ENCODE peak calls at places on chromosomes 4 and X, in five cellular contexts. E is tibial nerve, V is esophagus squamous epithelium, K is testis, L is stomach. W is an unnamed sample. For H3K4me1, the result is how much of the 10 kb centered on the place peaks cover.

GRCh38 chr4:88008133-88008621 is 742 bp downstream of the PKD2 start:
- DNase-seq in L (peak), K (peak), V (no peak), E (no peak), W (peak)

GRCh38 chrX:21905976-21906375 is 34.5 kb upstream of the SMS start:
- DNase-seq in L (no peak), E (no peak), V (no peak), K (no peak), W (no peak)

GRCh38 chr4:88737304-88738015 is 39.8 kb upstream of the NAP1L5 start:
- DNase-seq in E (no peak), K (no peak), L (peak), V (no peak), W (peak)

GRCh38 chr4:5381981-5382441 is 326.3 kb downstream of the EVC2 start:
- DNase-seq in K (no peak), E (no peak), L (no peak), V (no peak), W (no peak)

GRCh38 chr4:187209921-187210613 is 486.4 kb upstream of the FAT1 start:
- DNase-seq in E (no peak), K (peak), L (no peak), V (no peak), W (no peak)

GRCh38 chrX:15714529-15714928 is 23.5 kb upstream of the CA5B start:
- DNase-seq in L (no peak), E (no peak), V (no peak), K (peak), W (no peak)

GRCh38 chrX:110985470-110985869 is 110.5 kb upstream of the PAK3 start:
- DNase-seq in L (no peak), E (no peak), V (no peak), K (no peak), W (no peak)

GRCh38 chrX:97547873-97548578 is 664.3 kb downstream of the RPA4 start:
- DNase-seq in V (no peak), L (no peak), K (no peak), E (no peak), W (no peak)

GRCh38 chr4:43651991-43652390 is 759.5 kb downstream of the GRXCR1 start:
- DNase-seq in L (no peak), K (no peak), E (no peak), V (no peak), W (no peak)

GRCh38 chr4:84024405-84024804 is 474.7 kb downstream of the NKX6-1 start:
- DNase-seq in V (no peak), K (no peak), L (no peak), E (no peak), W (no peak)

GRCh38 chrX:134764202-134764785 is 106.0 kb upstream of the PLAC1 start:
- DNase-seq in V (no peak), E (no peak), K (no peak), L (no peak), W (no peak)

GRCh38 chr4:1766336-1767057 is 26.6 kb upstream of the FGFR3 start:
- DNase-seq in V (no peak), L (no peak), E (no peak), K (peak), W (no peak)

GRCh38 chr4:96525901-96526300 is 686.0 kb downstream of the PDHA2 start:
- DNase-seq in V (no peak), L (no peak), K (no peak), E (no peak), W (no peak)

GRCh38 chr4:167233523-167234387 is 539 bp downstream of the SPOCK3 start:
- DNase-seq in E (no peak), V (no peak), L (no peak), K (no peak), W (no peak)

GRCh38 chr4:53653484-53654053 is 62.3 kb upstream of the LNX1 start:
- DNase-seq in K (peak), L (peak), V (no peak), E (no peak), W (no peak)

GRCh38 chr4:16745009-16745408 is 153.4 kb downstream of the LDB2 start:
- DNase-seq in L (no peak), E (peak), V (no peak), K (peak), W (no peak)

GRCh38 chr4:44738615-44739014 is 12.3 kb upstream of the GNPDA2 start:
- DNase-seq in K (no peak), E (no peak), L (no peak), V (no peak), W (no peak)

GRCh38 chr4:83866821-83867220 is 330.9 kb downstream of the GPAT3 start:
- DNase-seq in L (no peak), E (no peak), K (no peak), V (no peak), W (no peak)

GRCh38 chr4:7985072-7985471 is 45.4 kb upstream of the AFAP1 start:
- DNase-seq in K (no peak), E (no peak), L (no peak), V (no peak), W (no peak)

GRCh38 chr4:41318839-41319530 is 62.3 kb downstream of the UCHL1 start:
- DNase-seq in E (no peak), V (no peak), K (no peak), L (no peak), W (no peak)

GRCh38 chr4:123832173-123833026 is 435.8 kb downstream of the SPRY1 start:
- DNase-seq in K (no peak), L (no peak), E (peak), V (no peak), W (no peak)
- TF ChIP-seq POLR2A in K (no peak), L (no peak), E (no peak), V (no peak), W (no peak)

DNA sequence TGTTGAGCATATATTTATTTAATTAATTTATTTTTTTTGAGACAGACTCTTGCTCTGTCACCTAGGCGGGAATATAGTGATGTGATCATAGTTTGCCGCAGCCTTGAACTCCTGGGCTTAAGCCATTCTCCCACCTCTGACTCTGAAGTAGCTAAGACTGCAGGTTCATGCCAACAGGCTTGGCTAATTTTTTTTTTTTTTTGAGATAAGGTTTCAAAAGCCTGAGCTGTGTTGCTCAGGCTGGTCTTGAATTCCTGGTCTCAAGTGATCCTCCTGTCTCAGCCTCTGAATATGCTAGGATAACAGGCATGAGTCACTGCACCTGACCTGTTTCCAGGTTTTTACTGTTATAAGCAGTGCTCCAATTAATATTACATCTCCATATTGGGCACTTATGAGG is 4.8 kb downstream of the ADD1 start:
- DNase-seq in E (no peak), L (peak), V (no peak), K (no peak), W (no peak)
- H3K4me1 ChIP-seq in E (half or more), L (half or more), V (half or more), K (under half), W (under half)

GRCh38 chr4:22987861-22988260 is 295.1 kb downstream of the GBA3 start:
- DNase-seq in E (no peak), V (no peak), L (no peak), K (no peak), W (no peak)
- TF ChIP-seq POLR2A in E (no peak), V (no peak), L (no peak), K (no peak), W (no peak)

GRCh38 chr4:76611611-76612010 is 176.6 kb downstream of the SHROOM3 start:
- DNase-seq in V (no peak), L (peak), E (peak), K (no peak), W (peak)
- H3K4me1 ChIP-seq in V (under half), L (under half), E (under half), K (under half), W (under half)

DNA sequence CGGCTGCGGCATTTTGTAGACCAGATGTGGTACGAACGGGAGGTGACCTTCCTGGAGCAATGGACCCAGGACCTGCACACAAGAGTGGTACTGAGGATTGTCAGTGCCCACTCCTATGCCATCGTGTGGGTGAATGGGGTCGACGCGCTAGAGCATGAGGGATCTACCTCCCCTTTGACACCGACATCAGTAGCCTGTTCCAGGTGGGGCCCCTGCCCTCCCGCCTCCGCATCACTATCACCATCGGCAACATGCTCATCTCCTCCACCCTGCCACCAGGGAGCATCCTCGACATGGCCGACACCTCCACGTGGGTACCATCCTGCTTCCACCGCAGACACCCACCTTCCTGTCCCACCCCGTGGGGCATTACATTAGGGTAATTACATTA is 46.2 kb downstream of the SMARCA5 start:
- DNase-seq in E (no peak), K (no peak), L (no peak), V (no peak), W (no peak)
- TF ChIP-seq POLR2A in E (no peak), K (no peak), L (no peak), V (no peak), W (no peak)

DNA sequence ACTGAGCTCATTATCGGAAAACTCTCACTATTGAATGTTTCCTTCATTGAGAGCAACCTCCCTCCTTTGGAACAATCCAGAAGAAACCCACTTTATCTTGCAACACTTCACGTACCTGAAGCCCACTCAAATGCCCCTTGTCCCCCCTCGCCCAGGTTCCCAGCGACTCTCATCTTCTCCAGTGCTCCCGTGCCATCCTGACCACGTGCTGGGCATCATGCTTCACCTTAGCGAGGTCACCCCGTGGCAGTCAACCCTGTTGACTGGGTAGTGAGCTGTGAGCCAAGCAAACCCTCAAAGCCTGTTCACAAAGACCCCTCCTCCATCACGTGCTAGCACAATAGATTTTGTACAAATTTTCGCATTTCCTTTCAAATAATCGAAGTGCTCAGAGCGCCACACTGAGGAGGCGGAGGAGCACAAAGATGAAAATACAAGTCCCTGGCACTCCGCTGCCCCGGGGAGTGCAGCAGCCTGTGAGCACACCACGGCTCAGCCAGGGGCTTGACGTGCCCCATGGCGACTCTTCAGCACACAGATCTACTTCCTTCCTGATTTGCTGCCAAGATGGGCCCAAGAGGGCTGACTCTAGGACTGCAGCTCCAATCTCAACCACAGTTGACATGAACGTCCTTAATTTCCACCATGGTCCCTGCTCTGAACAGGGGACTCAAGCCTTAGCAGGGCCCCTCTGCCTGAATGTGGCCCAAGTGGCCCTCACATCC is 15.6 kb downstream of the PDZD4 start:
- DNase-seq in E (no peak), L (no peak), K (no peak), V (no peak), W (no peak)
- H3K4me1 ChIP-seq in E (under half), L (under half), K (under half), V (under half), W (under half)

GRCh38 chr4:158209825-158210807 is at the start of gene TMEM144:
- DNase-seq in K (peak), L (peak), V (peak), E (peak), W (peak)
- TF ChIP-seq POLR2A in K (no peak), L (no peak), V (no peak), E (peak), W (peak)

DNA sequence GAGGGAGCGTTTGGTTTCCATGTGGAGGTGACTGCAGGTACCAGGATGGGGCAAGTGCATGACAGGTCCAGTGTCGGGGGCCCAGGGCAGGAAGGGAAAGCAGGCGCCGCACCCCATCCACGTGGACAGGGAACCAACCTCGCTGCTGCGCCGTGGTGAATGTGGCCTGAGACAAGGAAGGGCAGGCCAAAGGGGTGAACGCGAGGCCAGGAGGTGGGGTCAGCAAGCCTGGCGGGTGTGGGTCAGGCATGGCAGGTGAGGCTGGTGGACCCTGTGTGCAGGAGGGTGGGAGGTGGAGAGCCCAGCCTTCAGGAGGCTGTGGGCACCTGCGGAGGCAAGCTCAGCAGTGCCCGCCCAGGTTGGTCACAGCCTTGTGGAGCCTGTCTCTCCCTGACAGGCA is 14.7 kb downstream of the SH3BP2 start:
- DNase-seq in K (no peak), E (no peak), L (no peak), V (no peak), W (no peak)
- H3K4me1 ChIP-seq in K (half or more), E (half or more), L (half or more), V (half or more), W (under half)

GRCh38 chrX:115462406-115462805 is 98.6 kb upstream of the PLS3 start:
- DNase-seq in L (no peak), E (no peak), V (no peak), K (no peak), W (no peak)

GRCh38 chrX:115460565-115460888 is 100.4 kb upstream of the PLS3 start:
- DNase-seq in V (no peak), E (no peak), K (no peak), L (no peak), W (no peak)

DNA sequence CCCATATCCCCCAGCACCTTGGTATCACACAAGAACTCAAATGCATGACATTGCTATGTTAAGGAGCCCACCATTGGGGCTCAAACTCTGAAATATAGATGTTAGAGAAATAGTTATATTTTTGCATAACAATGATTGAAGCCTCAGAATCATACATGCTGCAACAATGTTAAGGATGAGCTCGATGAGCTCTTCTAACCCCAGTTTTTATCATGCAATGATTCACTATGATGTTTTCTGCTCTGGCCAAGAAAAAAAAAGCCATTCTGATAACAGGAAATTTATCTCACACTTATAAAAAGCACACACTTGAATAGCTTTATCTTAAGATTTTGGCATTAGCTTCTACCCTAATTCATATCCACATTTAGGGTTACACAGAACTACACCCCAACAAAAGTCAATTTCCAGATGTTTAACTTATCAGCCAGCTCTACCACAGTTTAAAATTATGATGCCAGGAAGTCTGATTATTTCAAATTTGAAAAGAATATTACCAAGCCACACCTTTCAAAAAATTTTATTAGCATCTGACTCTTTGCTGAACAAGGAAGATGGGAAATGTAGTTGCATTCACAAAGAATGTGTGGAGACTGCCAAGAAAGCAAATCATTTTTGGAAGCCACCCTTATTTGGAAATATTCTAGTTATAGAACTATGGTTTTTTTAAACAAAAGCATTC is 101.0 kb upstream of the PLS3 start:
- DNase-seq in E (no peak), L (no peak), V (no peak), K (no peak), W (no peak)
- TF ChIP-seq POLR2A in E (no peak), L (no peak), V (no peak), K (no peak), W (no peak)

W was measured in ovary.